ENCODE peak calls at places on chromosomes 3 and 15, in five cellular contexts. N is aorta, Q is pancreas, O is endodermal cell, D is PC-3. E is an unnamed sample.

GRCh38 chr15:77576538-77576937 is 56.2 kb downstream of the LINGO1 start:
- DNase-seq in Q (no peak), N (no peak), D (no peak), O (no peak), E (no peak)

GRCh38 chr15:70235347-70235746 is 137.6 kb upstream of the TLE3 start:
- DNase-seq in N (no peak), Q (no peak), D (peak; percentile 42), O (peak; percentile 38), E (no peak)

GRCh38 chr3:48402281-48402732 is 27.6 kb downstream of the PLXNB1 start:
- DNase-seq in Q (peak; percentile 70), D (peak; percentile 77), N (peak; percentile 92), O (no peak), E (peak; percentile 32)

GRCh38 chr15:75178171-75178937 is 23.3 kb upstream of the C15orf39 start:
- DNase-seq in D (no peak), O (peak; percentile 79), N (no peak), Q (peak; percentile 60), E (peak; percentile 93)

GRCh38 chr3:167882057-167882667 is 146.6 kb downstream of the SERPINI1 start:
- DNase-seq in N (no peak), D (peak; percentile 73), O (no peak), Q (no peak), E (no peak)

GRCh38 chr15:93219859-93220258 is 130.8 kb upstream of the RGMA start:
- DNase-seq in Q (no peak), O (no peak), N (no peak), D (no peak), E (no peak)

GRCh38 chr15:93089855-93090305 is 869 bp upstream of the RGMA start:
- DNase-seq in D (no peak), O (peak; percentile 54), Q (no peak), N (no peak), E (no peak)

GRCh38 chr3:18051312-18051711 is 308.9 kb upstream of the TBC1D5 start:
- DNase-seq in D (no peak), N (no peak), O (no peak), Q (no peak), E (no peak)

GRCh38 chr3:72144773-72145505 is 360.0 kb upstream of the PROK2 start:
- DNase-seq in Q (no peak), N (no peak), D (no peak), O (peak; percentile 75), E (no peak)

GRCh38 chr15:64690578-64691296 is 84.7 kb downstream of the RBPMS2 start:
- DNase-seq in D (no peak), O (no peak), Q (no peak), N (no peak), E (no peak)

GRCh38 chr15:90348456-90348855 is 3.6 kb upstream of the ZNF774 start:
- DNase-seq in D (no peak), Q (no peak), O (no peak), N (no peak), E (no peak)

GRCh38 chr3:184248454-184249411 is at the start of gene ALG3:
- DNase-seq in O (peak; percentile 96), Q (peak; percentile 88), N (peak; percentile 89), D (peak; percentile 88), E (peak; percentile 93)

GRCh38 chr3:80086426-80086825 is 318.6 kb upstream of the ROBO1 start:
- DNase-seq in Q (no peak), O (no peak), N (no peak), D (no peak), E (no peak)

GRCh38 chr3:64214002-64214696 is 11.1 kb downstream of the PRICKLE2 start:
- DNase-seq in Q (peak; percentile 62), N (peak; percentile 87), O (no peak), D (no peak), E (no peak)

GRCh38 chr3:37377670-37378069 is 203.3 kb upstream of the LRRFIP2 start:
- DNase-seq in D (no peak), N (no peak), O (no peak), Q (no peak), E (no peak)

GRCh38 chr15:31399544-31400171 is 73.0 kb downstream of the KLF13 start:
- DNase-seq in D (no peak), N (peak; percentile 41), O (no peak), Q (no peak), E (peak; percentile 23)

GRCh38 chr3:39285333-39285732 is 5.5 kb upstream of the CX3CR1 start:
- DNase-seq in Q (no peak), D (no peak), O (no peak), N (no peak), E (no peak)

GRCh38 chr15:50281427-50281826 is 15.9 kb upstream of the HDC start:
- DNase-seq in N (no peak), O (no peak), Q (no peak), D (no peak), E (no peak)

GRCh38 chr3:124158174-124158812 is 166.4 kb upstream of the ROPN1 start:
- DNase-seq in N (no peak), Q (no peak), D (no peak), O (peak; percentile 77), E (peak; percentile 39)

GRCh38 chr3:123424321-123424998 is 24.4 kb downstream of the ADCY5 start:
- DNase-seq in Q (peak; percentile 75), O (no peak), D (no peak), N (peak; percentile 68), E (no peak)

GRCh38 chr15:56767315-56767714 is 34.0 kb upstream of the ZNF280D start:
- DNase-seq in Q (no peak), N (no peak), D (no peak), O (no peak), E (no peak)

GRCh38 chr15:31335991-31336942 is 9.6 kb downstream of the KLF13 start:
- DNase-seq in O (no peak), D (no peak), N (no peak), Q (no peak), E (peak; percentile 43)

GRCh38 chr3:118772036-118773030 is 262.3 kb downstream of the IGSF11 start:
- DNase-seq in D (peak; percentile 34), O (peak; percentile 67), N (no peak), Q (no peak), E (peak; percentile 4)

GRCh38 chr3:161356287-161356686 is 15.0 kb downstream of the SPTSSB start:
- DNase-seq in O (no peak), N (no peak), Q (no peak), D (no peak), E (no peak)

GRCh38 chr3:58200846-58201355 is 9.9 kb downstream of the DNASE1L3 start:
- DNase-seq in N (no peak), O (no peak), Q (no peak), D (no peak), E (no peak)

GRCh38 chr15:79682285-79682684 is 214.5 kb downstream of the MTHFS start:
- DNase-seq in N (peak; percentile 65), O (no peak), Q (no peak), D (peak; percentile 38), E (no peak)

GRCh38 chr3:108767258-108767657 is 10.0 kb upstream of the RETNLB start:
- DNase-seq in Q (no peak), D (no peak), N (no peak), O (no peak), E (no peak)

GRCh38 chr15:35596261-35596660 is 50.3 kb upstream of the DPH6 start:
- DNase-seq in N (no peak), Q (no peak), O (no peak), D (no peak), E (no peak)

GRCh38 chr3:18232317-18232716 is 192.8 kb downstream of the SATB1 start:
- DNase-seq in D (no peak), O (no peak), N (no peak), Q (no peak), E (no peak)

DNA sequence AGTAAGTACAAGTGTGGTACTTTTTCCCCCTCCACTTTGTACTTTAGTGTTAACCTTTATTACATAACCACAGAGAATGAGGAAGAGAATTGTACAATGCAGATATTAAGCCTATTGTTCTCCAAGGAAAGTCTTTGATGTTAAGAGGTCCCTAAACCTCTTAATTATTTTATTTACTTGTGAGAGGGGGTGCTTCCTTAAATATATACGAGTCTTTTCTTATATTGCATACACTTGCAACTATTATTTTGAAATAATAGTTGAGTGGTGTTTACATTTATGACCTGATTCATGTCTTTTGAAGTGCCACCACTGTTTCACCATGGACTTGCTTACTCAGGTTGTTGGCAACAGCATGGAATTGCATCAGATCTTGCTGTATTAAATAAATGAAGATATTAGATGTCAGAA is 10.1 kb downstream of the USP3 start:
- DNase-seq in O (no peak), D (peak; percentile 81), Q (no peak), N (no peak), E (no peak)
- H3K4me3 ChIP-seq in O (no peak overlapping the region), D (peak overlapping the region; percentile 46), Q (no peak overlapping the region), N (no peak overlapping the region), E (no peak overlapping the region)

GRCh38 chr15:85810075-85810474 is 15.3 kb upstream of the KLHL25 start:
- DNase-seq in Q (no peak), D (peak; percentile 52), O (peak; percentile 6), N (no peak), E (no peak)
- H3K4me3 ChIP-seq in Q (no peak overlapping the region), D (no peak overlapping the region), O (no peak overlapping the region), N (no peak overlapping the region), E (no peak overlapping the region)

GRCh38 chr3:14320221-14320620 is 82.2 kb upstream of the SLC6A6 start:
- DNase-seq in D (no peak), Q (no peak), O (no peak), N (no peak), E (no peak)
- H3K4me3 ChIP-seq in D (no peak overlapping the region), Q (no peak overlapping the region), O (peak overlapping the region; percentile 74), N (no peak overlapping the region), E (no peak overlapping the region)

GRCh38 chr3:195080125-195080524 is 190.8 kb downstream of the XXYLT1 start:
- DNase-seq in D (no peak), O (no peak), N (peak; percentile 16), Q (no peak), E (no peak)

GRCh38 chr3:195082811-195083210 is 188.1 kb downstream of the XXYLT1 start:
- DNase-seq in N (peak; percentile 27), Q (no peak), O (no peak), D (no peak), E (no peak)

GRCh38 chr3:195079636-195080035 is 191.3 kb downstream of the XXYLT1 start:
- DNase-seq in D (no peak), N (peak; percentile 6), O (no peak), Q (no peak), E (no peak)

GRCh38 chr3:195080571-195081141 is 190.3 kb downstream of the XXYLT1 start:
- DNase-seq in D (no peak), Q (peak; percentile 46), O (no peak), N (peak; percentile 36), E (no peak)

GRCh38 chr3:195081242-195081963 is 189.6 kb downstream of the XXYLT1 start:
- DNase-seq in D (no peak), Q (no peak), O (no peak), N (peak; percentile 25), E (no peak)
- H3K4me3 ChIP-seq in D (no peak overlapping the region), Q (no peak overlapping the region), O (no peak overlapping the region), N (no peak overlapping the region), E (no peak overlapping the region)

E was measured in H7.